ENCODE peak calls at places on chromosome 17, in seven cellular contexts. P, X, B, F, W, U and L are unnamed samples.

GRCh38 chr17:67095803-67096202 is 51.4 kb downstream of the CACNG1 start:
- DNase-seq in P (no peak), X (no peak), B (no peak), F (no peak), W (no peak), U (no peak), L (no peak)

GRCh38 chr17:601462-602303 is 113.0 kb downstream of the VPS53 start:
- DNase-seq in P (no peak), X (no peak), B (no peak), F (no peak), W (peak), U (no peak), L (no peak)

GRCh38 chr17:67400193-67400592 is 23.1 kb downstream of the PITPNC1 start:
- DNase-seq in P (no peak), X (no peak), B (no peak), F (no peak), W (no peak), U (no peak), L (no peak)

GRCh38 chr17:5672815-5673430 is 88.6 kb upstream of the NLRP1 start:
- DNase-seq in P (no peak), X (no peak), B (no peak), F (no peak), W (no peak), U (no peak), L (no peak)

GRCh38 chr17:61400786-61401279 is 1.2 kb downstream of the TBX2 start:
- DNase-seq in P (no peak), X (no peak), B (no peak), F (no peak), W (no peak), U (no peak), L (no peak)

GRCh38 chr17:77832180-77832560 is 126.3 kb upstream of the TNRC6C start:
- DNase-seq in P (no peak), X (no peak), B (no peak), F (peak), W (no peak), U (no peak), L (no peak)

GRCh38 chr17:36943250-36944220 is 5.2 kb upstream of the AATF start:
- DNase-seq in P (no peak), X (no peak), B (no peak), F (no peak), W (no peak), U (no peak), L (no peak)

GRCh38 chr17:12789976-12790805 is 893 bp downstream of the ARHGAP44 start:
- DNase-seq in P (peak), X (peak), B (no peak), F (peak), W (no peak), U (peak), L (peak)

GRCh38 chr17:41420134-41420533 is 4.3 kb downstream of the KRT37 start:
- DNase-seq in P (no peak), X (no peak), B (no peak), F (no peak), W (no peak), U (no peak), L (no peak)

GRCh38 chr17:48102700-48103378 is 1.6 kb upstream of the CBX1 start:
- DNase-seq in P (no peak), X (no peak), B (no peak), F (no peak), W (no peak), U (peak), L (no peak)

GRCh38 chr17:35315283-35315682 is 58.1 kb downstream of the SLFN11 start:
- DNase-seq in P (no peak), X (no peak), B (no peak), F (no peak), W (no peak), U (no peak), L (peak)

GRCh38 chr17:80477647-80478478 is 1.5 kb upstream of the NPTX1 start:
- DNase-seq in P (peak), X (no peak), B (peak), F (no peak), W (no peak), U (peak), L (peak)

GRCh38 chr17:44084131-44084538 is 13.6 kb downstream of the G6PC3 start:
- DNase-seq in P (peak), X (no peak), B (peak), F (no peak), W (no peak), U (no peak), L (no peak)

GRCh38 chr17:8223356-8224063 is 13.1 kb upstream of the AURKB start:
- DNase-seq in P (peak), X (peak), B (peak), F (no peak), W (peak), U (peak), L (peak)

DNA sequence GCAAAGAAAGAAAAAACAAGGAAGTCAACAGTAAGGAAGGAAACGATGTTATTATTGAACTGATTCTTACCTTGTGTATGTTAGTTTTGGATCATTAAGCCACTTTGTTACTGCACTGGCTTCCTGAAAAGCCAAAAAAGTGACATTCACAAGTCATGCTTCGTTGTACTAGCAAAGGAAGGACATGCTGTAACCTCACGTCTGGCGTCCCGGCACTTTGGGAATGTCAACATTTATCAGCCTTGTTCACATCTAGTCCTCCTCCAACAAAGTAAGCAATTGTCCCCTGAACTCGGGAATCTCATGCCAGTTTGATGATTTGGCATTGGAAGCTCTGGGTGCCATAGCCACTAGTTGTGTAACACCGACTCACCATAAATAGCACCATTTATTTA is 731 bp upstream of the MKS1 start:
- DNase-seq in P (no peak), X (no peak), B (no peak), F (no peak), W (no peak), U (peak), L (no peak)
- H3K27ac ChIP-seq in P (peak), X (no peak), B (peak), F (peak), W (no peak), U (peak), L (no peak)

GRCh38 chr17:32591428-32591827 is 104.6 kb downstream of the CDK5R1 start:
- DNase-seq in P (no peak), X (no peak), B (no peak), F (no peak), W (no peak), U (no peak), L (no peak)

GRCh38 chr17:32596206-32596605 is 109.4 kb downstream of the CDK5R1 start:
- DNase-seq in P (no peak), X (no peak), B (no peak), F (no peak), W (no peak), U (no peak), L (no peak)

GRCh38 chr17:32590974-32591373 is 104.2 kb downstream of the CDK5R1 start:
- DNase-seq in P (peak), X (no peak), B (no peak), F (no peak), W (no peak), U (no peak), L (no peak)

GRCh38 chr17:32596666-32597065 is 109.9 kb downstream of the CDK5R1 start:
- DNase-seq in P (no peak), X (no peak), B (no peak), F (no peak), W (no peak), U (no peak), L (no peak)

DNA sequence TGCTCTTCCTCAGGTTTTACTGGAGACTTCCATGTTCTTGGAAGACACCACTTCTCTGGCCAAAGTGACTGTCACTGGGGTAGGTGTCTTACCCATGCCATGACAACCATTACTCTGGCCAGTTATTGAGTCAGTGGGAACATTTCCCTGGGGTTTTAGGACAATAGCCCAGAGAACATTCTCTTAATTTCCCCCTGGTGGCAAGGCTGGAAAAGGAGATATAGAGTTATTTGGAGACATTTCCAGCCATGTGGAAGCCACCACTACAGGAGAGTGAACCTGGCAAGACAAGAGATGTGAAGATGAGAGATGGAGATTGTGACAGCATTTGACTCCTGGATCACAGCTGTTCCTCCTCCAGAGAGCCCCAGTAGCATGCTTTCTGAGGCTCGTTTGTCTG is 106.2 kb downstream of the CDK5R1 start:
- DNase-seq in P (no peak), X (no peak), B (no peak), F (no peak), W (no peak), U (no peak), L (no peak)
- TF ChIP-seq CTCF in P (no peak), X (no peak), B (no peak), F (no peak), W (no peak), U (no peak), L (no peak)

DNA sequence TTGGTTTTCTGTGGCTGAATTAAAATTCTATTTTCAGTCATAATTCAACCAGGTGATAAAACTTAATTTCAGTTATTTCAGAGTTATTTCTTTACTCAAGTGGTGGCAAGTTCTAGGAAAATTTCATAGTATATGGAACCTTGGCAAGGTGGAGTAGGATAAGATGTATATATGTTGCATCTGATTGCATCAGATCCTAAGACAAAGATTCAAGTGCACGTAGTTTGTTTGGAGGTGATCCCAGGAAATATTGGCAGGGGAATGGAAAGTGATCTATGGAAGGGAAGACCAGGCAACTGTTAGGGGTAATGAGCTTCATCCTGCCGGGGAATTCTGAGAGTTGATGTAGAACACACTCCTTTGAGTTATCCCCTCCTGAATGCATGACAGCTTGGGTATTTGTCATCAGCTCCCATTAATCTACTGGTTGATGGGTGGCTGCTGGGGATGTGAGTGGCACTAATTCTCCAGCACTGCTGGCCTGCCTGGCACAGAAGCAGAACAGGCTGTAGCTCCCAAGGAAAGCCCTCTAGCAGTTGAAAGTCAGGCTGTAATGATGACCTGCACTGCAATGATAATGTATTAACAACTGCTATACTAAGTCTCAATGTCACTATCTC is 52.2 kb upstream of the TOM1L1 start:
- DNase-seq in P (no peak), X (no peak), B (no peak), F (no peak), W (no peak), U (no peak), L (no peak)
- TF ChIP-seq POLR2A in P (no peak), X (no peak), B (no peak), F (no peak), W (no peak), U (no peak), L (no peak)

GRCh38 chr17:27990979-27991378 is 51.5 kb upstream of the NLK start:
- DNase-seq in P (no peak), X (no peak), B (no peak), F (no peak), W (no peak), U (no peak), L (no peak)

GRCh38 chr17:27991594-27991993 is 50.9 kb upstream of the NLK start:
- DNase-seq in P (no peak), X (no peak), B (no peak), F (no peak), W (no peak), U (no peak), L (no peak)

GRCh38 chr17:27986805-27987684 is 55.4 kb upstream of the NLK start:
- DNase-seq in P (no peak), X (no peak), B (no peak), F (no peak), W (no peak), U (no peak), L (no peak)

GRCh38 chr17:27990100-27990499 is 52.4 kb upstream of the NLK start:
- DNase-seq in P (no peak), X (no peak), B (no peak), F (no peak), W (no peak), U (no peak), L (no peak)

GRCh38 chr17:27989046-27989445 is 53.4 kb upstream of the NLK start:
- DNase-seq in P (no peak), X (no peak), B (no peak), F (no peak), W (no peak), U (no peak), L (no peak)
- H3K27ac ChIP-seq in P (no peak), X (no peak), B (no peak), F (no peak), W (no peak), U (no peak), L (no peak)

DNA sequence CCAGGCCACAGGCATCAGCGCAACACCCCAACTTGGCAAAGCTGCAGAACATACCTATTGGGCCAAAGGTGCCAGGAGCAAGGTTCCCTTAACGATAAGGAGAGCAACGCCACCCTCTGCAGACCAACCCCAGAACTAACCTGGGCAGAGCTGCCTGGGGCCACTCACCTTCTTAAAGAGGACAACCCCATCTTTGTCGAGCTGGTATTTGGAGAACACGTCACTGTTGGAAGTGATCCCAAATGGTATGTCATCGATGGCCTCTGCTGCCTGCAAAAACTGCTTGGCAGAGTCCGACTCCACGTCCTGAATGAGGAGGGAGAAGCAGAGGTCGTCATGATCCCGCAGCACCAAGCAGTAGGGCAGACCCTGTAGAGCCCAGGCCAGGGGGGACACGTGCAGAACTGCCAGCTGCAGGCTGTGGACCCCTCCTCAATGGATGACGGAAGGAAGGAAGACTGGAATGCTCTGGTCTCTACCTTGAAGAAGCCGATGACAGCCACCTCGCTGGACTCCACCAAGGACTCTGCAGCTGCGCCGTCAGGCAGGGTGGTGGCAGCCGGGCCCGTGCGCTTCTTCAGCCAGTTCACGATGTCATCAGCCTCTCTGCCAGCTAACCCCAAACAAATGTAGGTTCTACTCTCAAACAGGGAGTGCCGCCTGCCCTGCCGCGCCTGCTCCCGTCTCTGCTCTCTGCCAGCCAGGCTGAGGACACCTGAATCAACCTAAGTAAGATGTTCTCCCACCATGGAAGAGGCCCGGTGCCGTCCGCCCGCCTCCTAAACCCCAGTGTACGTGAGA is 5.2 kb downstream of the P4HB start:
- DNase-seq in P (peak), X (peak), B (no peak), F (no peak), W (peak), U (no peak), L (no peak)
- TF ChIP-seq CTCF in P (no peak), X (peak), B (no peak), F (no peak), W (peak), U (no peak), L (no peak)

DNA sequence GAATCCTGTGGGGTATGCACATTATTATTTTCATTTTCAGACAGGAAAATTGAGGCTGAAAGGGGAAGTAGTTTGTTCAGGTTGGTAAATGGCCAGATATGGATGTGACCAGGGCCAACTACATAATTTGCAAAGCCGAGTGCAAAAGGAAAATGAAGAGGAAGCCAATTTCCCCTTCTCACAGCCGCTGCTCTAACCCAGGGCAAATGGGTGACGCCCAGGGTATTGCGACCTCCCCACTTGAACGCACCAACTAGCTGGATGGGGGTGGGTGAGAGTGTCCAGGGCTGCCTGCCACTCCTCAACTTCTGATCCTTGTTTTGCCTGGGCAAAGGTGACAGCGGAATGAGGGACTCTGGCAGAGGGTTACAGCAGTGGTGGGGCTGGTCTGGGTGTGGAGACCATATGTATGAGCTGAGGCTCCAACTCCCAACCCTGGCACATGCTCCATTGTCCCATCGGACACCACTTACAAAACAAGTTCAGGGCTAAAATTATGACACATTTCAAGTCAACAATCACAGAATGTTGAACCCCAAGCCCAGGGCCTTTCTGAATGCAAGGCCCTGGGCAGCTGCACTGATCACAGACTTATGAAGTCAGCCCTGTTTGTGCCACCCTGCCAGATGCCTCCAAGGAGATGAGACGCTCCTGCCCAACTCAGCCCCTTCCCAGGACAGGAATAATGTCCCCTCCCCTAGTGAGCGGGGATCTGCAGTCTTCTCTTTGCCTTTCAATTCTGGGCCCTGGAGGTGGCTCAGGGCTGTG is 1.7 kb downstream of the ANKRD40CL start:
- DNase-seq in P (no peak), X (no peak), B (no peak), F (peak), W (peak), U (no peak), L (no peak)
- TF ChIP-seq POLR2A in P (no peak), X (no peak), B (no peak), F (peak), W (no peak), U (no peak), L (no peak)

GRCh38 chr17:38912221-38912813 is 13.1 kb upstream of the LASP1NB start:
- DNase-seq in P (peak), X (peak), B (no peak), F (peak), W (peak), U (peak), L (peak)
- H3K27ac ChIP-seq in P (peak), X (no peak), B (no peak), F (peak), W (no peak), U (no peak), L (no peak)

DNA sequence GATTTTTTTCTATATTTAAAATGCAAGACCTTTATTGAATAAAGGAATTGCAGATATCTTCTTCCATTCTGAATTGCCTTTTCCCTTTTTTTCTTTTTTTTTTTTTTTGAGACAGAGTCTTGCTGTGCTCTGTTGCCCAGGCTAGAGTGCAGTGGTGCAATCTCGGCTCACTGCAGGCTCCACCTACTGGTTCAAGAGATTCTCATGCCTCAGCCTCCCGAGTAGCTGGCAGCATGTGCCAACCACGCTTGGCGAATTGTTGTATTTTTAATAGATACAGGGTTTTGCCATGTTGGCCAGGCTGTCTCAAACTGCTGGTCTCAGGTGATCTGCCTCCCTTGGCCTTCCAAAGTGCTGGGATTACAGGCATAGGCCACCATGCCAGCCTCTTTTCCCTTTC is 151.5 kb downstream of the CEP112 start:
- DNase-seq in P (no peak), X (no peak), B (no peak), F (no peak), W (no peak), U (no peak), L (no peak)
- TF ChIP-seq CTCF in P (no peak), X (no peak), B (peak), F (no peak), W (no peak), U (no peak), L (no peak)

DNA sequence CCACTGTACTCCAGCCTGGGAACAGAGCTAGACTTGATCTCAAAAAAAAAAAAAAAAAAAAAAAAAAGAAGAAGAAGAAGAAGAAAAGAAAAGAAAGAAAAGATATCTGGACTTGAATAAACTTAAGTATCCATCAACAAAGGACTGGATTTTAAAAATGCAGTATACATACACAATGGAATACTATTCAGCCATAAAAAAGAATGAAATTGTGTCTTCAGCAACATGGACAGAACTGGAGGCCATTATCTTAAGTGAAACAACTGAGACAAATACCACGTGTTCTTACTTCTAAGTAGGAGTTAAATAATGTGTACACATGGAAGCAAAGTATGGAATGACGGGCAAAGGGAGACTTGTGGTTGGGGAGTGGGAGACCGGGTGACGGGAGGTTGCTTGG is 40.1 kb upstream of the MNT start:
- DNase-seq in P (no peak), X (no peak), B (no peak), F (no peak), W (no peak), U (no peak), L (no peak)
- TF ChIP-seq POLR2A in P (no peak), X (no peak), B (no peak), F (no peak), W (no peak), U (no peak), L (no peak)